ENCODE peak calls at places on chromosomes 13 and 19, in six cellular contexts. P is SK-N-SH, O is A549, K is tibial nerve, T is ovary, J is stomach. G is an unnamed sample.

GRCh38 chr19:39997595-39998216 is 846 bp downstream of the ZNF546 start:
- DNase-seq in P (peak), O (no peak), K (no peak), T (no peak), J (no peak), G (no peak)

GRCh38 chr19:23547156-23547555 is 139.9 kb downstream of the ZNF675 start:
- DNase-seq in P (no peak), O (no peak), K (no peak), T (no peak), J (no peak), G (no peak)

GRCh38 chr13:111976474-111977183 is 90.3 kb upstream of the SOX1 start:
- DNase-seq in P (peak), O (no peak), K (no peak), T (no peak), J (no peak), G (no peak)

GRCh38 chr13:49935171-49936084 is 712 bp downstream of the SPRYD7 start:
- DNase-seq in P (no peak), O (peak), K (peak), T (no peak), J (peak), G (peak)

GRCh38 chr19:51777570-51778460 is 16.8 kb downstream of the FPR2 start:
- DNase-seq in P (peak), O (peak), K (peak), T (peak), J (peak), G (peak)

GRCh38 chr19:1074512-1075283 is 7.7 kb downstream of the ARHGAP45 start:
- DNase-seq in P (peak), O (peak), K (peak), T (peak), J (peak), G (peak)

GRCh38 chr13:95420501-95420900 is 119.2 kb upstream of the ABCC4 start:
- DNase-seq in P (no peak), O (no peak), K (no peak), T (no peak), J (no peak), G (no peak)

GRCh38 chr13:30026093-30026492 is 175.7 kb upstream of the UBL3 start:
- DNase-seq in P (no peak), O (no peak), K (peak), T (no peak), J (no peak), G (no peak)

GRCh38 chr13:67353891-67354459 is 123.8 kb upstream of the PCDH9 start:
- DNase-seq in P (no peak), O (no peak), K (no peak), T (no peak), J (no peak), G (no peak)

GRCh38 chr19:52527954-52528326 is 472 bp downstream of the ZNF808 start:
- DNase-seq in P (peak), O (no peak), K (no peak), T (peak), J (no peak), G (peak)

GRCh38 chr13:90070837-90071525 is 1276.5 kb upstream of the MIR17HG start:
- DNase-seq in P (no peak), O (no peak), K (no peak), T (no peak), J (no peak), G (no peak)

GRCh38 chr19:14480695-14481069 is 5.5 kb upstream of the PTGER1 start:
- DNase-seq in P (peak), O (no peak), K (no peak), T (no peak), J (no peak), G (no peak)

DNA sequence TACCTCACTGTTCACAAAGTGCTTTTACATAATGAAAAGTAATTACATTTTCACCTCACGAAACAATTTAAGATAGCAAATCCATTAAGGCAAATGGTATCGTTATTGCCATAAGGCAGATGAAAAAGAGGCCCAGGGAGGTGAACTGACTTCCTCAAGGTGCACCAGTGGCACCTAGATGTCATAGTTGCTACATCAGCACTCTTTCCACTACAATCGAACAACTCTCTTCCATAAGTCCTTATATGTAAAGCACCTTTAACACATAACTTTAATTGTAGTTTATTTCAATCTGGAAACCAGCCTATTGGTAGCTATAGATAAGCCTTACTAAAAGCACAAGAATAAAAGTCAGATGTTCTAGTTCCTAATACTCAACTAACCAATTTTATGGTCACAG is 35.1 kb downstream of the XPO4 start:
- DNase-seq in P (no peak), O (no peak), K (no peak), T (no peak), J (no peak), G (no peak)
- TF ChIP-seq EP300 in P (no peak), O (no peak), K (no peak), T (no peak), J (no peak), G (no peak)

DNA sequence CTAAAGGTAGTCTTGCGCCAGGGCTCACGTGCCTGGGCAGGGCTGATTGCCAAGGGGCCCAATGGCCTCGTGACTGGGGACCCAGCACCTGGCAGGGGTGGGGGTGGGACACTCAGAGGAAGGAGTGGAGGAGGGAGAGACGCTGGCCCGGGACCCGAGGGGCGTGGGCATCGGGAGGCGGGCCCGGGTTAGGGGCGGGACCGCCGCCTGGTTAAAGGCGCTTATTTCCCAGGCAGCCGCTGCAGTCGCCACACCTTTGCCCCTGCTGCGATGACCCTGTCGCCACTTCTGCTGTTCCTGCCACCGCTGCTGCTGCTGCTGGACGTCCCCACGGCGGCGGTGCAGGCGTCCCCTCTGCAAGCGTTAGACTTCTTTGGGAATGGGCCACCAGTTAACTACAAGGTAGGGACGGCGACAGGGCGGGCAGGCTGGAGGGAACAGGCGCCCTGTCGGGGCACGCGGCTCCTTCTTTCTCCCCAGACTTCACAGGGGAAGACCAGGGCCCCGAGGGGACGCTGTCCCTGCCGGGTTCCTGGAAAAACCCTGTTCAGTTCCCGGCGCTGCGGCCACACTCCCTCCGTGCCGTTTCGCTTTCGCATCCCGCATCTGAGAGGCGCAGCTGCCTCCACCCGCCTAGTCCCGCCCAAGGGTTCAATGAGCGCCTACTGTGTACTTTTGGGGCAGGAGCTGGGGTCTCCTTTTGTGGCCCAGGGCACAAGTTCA is at the start of gene IFI30:
- DNase-seq in P (peak), O (peak), K (peak), T (peak), J (peak), G (peak)
- TF ChIP-seq EP300 in P (no peak), O (no peak), K (peak), T (no peak), J (no peak), G (peak)

GRCh38 chr19:17797397-17798201 is 2.7 kb downstream of the B3GNT3 start:
- DNase-seq in P (peak), O (peak), K (no peak), T (no peak), J (peak), G (no peak)
- TF ChIP-seq EP300 in P (no peak), O (no peak), K (no peak), T (no peak), J (no peak), G (no peak)

GRCh38 chr13:70108276-70108845 is at the start of gene KLHL1:
- DNase-seq in P (peak), O (no peak), K (no peak), T (no peak), J (no peak), G (no peak)
- TF ChIP-seq EP300 in P (no peak), O (no peak), K (no peak), T (no peak), J (no peak), G (no peak)

GRCh38 chr13:33873251-33873908 is 55.4 kb downstream of the RFC3 start:
- DNase-seq in P (no peak), O (no peak), K (no peak), T (no peak), J (no peak), G (no peak)
- TF ChIP-seq EP300 in P (no peak), O (no peak), K (no peak), T (no peak), J (no peak), G (no peak)

GRCh38 chr13:61695147-61695546 is 279.5 kb upstream of the PCDH20 start:
- DNase-seq in P (no peak), O (no peak), K (no peak), T (no peak), J (no peak), G (no peak)

GRCh38 chr13:61700663-61701062 is 285.0 kb upstream of the PCDH20 start:
- DNase-seq in P (no peak), O (no peak), K (no peak), T (no peak), J (no peak), G (no peak)
- TF ChIP-seq EP300 in P (no peak), O (no peak), K (no peak), T (no peak), J (no peak), G (no peak)

DNA sequence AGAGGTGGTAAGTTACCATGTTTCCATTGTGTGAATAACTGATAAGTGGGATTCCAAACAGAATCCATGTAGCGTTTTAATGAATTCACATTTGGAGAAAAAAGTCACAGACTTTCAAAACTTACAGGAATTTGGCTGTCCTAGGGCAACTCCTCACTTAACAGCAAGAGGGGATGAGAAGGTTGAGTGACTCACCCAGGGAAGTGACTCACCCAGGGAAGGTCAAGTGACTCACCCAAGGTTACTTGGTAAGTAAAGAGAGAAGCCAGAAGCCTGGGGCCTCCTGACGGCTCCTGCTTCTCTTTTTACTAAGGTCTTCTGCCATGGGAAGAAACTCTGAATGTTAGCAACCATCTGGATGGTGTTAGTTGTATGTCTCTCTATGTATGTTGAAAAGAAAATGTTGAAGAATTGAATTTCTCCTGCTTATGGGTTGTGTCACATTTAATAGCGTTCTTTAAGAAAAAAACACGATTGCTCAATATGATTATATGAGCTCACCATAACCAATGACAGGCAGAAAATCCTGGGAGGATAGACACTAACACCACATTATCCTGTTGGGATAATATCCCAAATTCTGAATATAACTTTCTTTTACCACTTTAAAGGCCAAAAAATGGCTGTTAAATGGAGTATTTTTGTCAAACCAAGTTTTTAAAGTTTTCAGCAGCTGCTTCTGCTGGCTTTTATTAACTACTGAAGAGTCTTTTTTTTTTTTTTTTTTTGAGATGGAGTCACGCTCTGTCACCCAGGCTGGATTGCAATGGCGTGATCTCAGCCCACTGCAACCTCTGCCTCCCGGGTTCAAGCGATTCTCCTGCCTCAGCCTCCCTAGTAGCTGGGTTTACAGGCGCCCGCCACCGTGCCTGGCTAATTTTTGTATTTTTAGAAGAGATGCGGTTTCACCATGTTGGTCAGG is 195.6 kb downstream of the GGACT start:
- DNase-seq in P (no peak), O (peak), K (peak), T (peak), J (peak), G (peak)
- TF ChIP-seq EP300 in P (peak), O (no peak), K (peak), T (peak), J (no peak), G (no peak)

DNA sequence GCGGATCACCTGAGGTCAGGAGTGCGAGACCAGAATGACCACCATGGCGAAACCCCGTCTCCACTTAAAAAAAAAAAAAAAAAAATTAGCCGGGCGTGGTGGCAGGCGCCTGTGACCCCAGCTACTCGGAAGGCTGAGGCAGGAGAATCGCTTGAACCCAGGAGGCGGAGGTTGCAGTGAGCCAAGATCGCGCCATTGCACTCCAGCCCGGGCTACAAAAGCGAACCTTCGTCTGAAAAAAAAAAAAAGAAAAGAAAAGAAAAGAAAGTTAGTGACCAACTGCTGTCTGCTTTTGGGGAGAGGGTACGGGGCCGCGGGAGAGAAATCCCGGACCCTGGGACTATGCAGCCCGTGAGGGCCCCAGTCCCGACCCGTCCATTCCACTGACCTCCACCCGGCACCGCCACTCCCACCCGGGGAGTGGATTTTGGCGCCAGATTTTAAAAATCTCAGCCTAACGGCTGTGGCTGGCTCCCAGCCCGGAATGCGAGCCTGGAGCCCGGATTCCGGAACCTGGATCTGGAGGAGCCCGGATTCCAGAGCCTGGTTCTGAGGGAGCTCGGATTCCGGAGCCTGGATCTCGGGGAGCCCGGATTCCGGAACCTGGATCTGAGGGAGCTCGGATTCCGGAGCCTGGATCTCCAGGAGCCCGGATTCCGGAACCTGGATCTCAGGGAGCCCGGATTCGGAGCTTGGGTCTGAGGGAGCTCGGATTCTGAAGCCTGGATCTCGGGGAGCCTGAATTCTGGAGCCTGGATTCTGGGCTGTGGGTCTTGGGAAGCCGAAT is 6.1 kb upstream of the LMNB2 start:
- DNase-seq in P (peak), O (no peak), K (peak), T (peak), J (peak), G (peak)
- TF ChIP-seq EP300 in P (no peak), O (no peak), K (peak), T (no peak), J (no peak), G (no peak)

GRCh38 chr13:114109646-114110045 is 22.8 kb downstream of the RASA3 start:
- DNase-seq in P (peak), O (no peak), K (no peak), T (peak), J (no peak), G (peak)

GRCh38 chr13:114107686-114108081 is 24.7 kb downstream of the RASA3 start:
- DNase-seq in P (peak), O (no peak), K (no peak), T (peak), J (no peak), G (peak)

GRCh38 chr13:114106991-114107685 is 25.3 kb downstream of the RASA3 start:
- DNase-seq in P (no peak), O (no peak), K (no peak), T (peak), J (no peak), G (peak)

GRCh38 chr13:114108894-114109293 is 23.5 kb downstream of the RASA3 start:
- DNase-seq in P (no peak), O (no peak), K (no peak), T (peak), J (no peak), G (peak)

GRCh38 chr13:114108141-114108761 is 24.2 kb downstream of the RASA3 start:
- DNase-seq in P (no peak), O (no peak), K (no peak), T (peak), J (no peak), G (peak)
- TF ChIP-seq EP300 in P (no peak), O (no peak), K (no peak), T (no peak), J (no peak), G (no peak)

DNA sequence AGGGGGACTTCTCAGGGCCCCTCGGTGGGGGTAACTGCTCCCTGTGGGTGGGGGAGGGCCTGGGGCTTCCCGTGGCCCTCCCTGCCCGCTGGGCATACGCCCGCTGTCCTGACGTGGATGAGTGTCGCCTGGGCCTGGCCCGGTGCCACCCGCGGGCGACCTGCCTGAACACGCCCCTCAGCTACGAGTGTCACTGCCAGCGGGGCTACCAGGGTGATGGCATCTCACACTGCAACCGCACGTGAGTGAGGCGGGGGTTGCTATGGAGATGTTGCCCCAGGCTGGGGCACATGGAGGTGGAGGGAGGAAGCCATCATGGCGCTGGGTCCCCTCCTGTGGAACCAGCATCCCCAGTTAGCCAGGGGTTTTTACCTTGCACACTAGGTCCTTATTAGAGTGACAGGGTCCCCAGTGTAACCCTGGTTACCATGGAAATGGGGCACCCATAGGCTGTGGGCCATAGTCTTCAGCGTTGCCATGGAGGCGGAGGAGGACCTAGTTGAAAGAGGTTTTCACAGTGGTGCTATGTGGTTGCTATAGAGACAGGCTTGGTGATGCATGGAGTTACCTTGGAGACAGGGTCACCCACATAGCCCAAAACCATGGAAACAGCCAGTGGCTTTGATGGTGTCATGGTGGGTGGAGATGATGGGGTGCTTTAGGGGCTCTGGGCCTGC is 26.9 kb downstream of the MEGF8 start:
- DNase-seq in P (peak), O (no peak), K (no peak), T (no peak), J (no peak), G (no peak)
- TF ChIP-seq EP300 in P (no peak), O (no peak), K (no peak), T (no peak), J (no peak), G (no peak)

G was measured in sigmoid colon.